ENCODE peak calls at places on chromosomes 5 and 9, in ten cellular contexts. One of them, this sample, is unnamed.
A peak's percentile ranks its signal among the peaks of the same experiment; 100 is the strongest.

GRCh38 chr5:174482549-174482948 is 241.8 kb upstream of the MSX2 start:
- DNase-seq in prostate gland: no peak
- DNase-seq in SK-N-SH: no peak
- DNase-seq in suprapubic skin: no peak
- DNase-seq in Panc1: no peak
- DNase-seq in stomach: no peak
- DNase-seq in spleen: no peak
- DNase-seq in upper lobe of left lung: no peak
- DNase-seq in breast epithelium: no peak
- DNase-seq in GM12892: no peak
- DNase-seq in this sample: no peak

GRCh38 chr5:166068547-166069335 is 2222.7 kb upstream of the WWC1 start:
- DNase-seq in spleen: no peak
- DNase-seq in prostate gland: no peak
- DNase-seq in breast epithelium: no peak
- DNase-seq in Panc1: no peak
- DNase-seq in stomach: no peak
- DNase-seq in upper lobe of left lung: no peak
- DNase-seq in SK-N-SH: no peak
- DNase-seq in GM12892: no peak
- DNase-seq in suprapubic skin: no peak
- DNase-seq in this sample: no peak

GRCh38 chr9:123438321-123438720 is 82.3 kb downstream of the CRB2 start:
- DNase-seq in prostate gland: no peak
- DNase-seq in suprapubic skin: peak; percentile 8
- DNase-seq in breast epithelium: no peak
- DNase-seq in upper lobe of left lung: no peak
- DNase-seq in SK-N-SH: no peak
- DNase-seq in stomach: no peak
- DNase-seq in spleen: peak; percentile 28
- DNase-seq in Panc1: no peak
- DNase-seq in GM12892: no peak
- DNase-seq in this sample: no peak

GRCh38 chr9:106620081-106620480 is 242.9 kb upstream of the ZNF462 start:
- DNase-seq in SK-N-SH: no peak
- DNase-seq in breast epithelium: no peak
- DNase-seq in suprapubic skin: no peak
- DNase-seq in stomach: no peak
- DNase-seq in upper lobe of left lung: no peak
- DNase-seq in GM12892: no peak
- DNase-seq in prostate gland: no peak
- DNase-seq in Panc1: no peak
- DNase-seq in spleen: no peak
- DNase-seq in this sample: no peak

GRCh38 chr5:158470764-158471163 is 611.8 kb upstream of the CLINT1 start:
- DNase-seq in prostate gland: no peak
- DNase-seq in spleen: no peak
- DNase-seq in suprapubic skin: no peak
- DNase-seq in breast epithelium: no peak
- DNase-seq in GM12892: no peak
- DNase-seq in upper lobe of left lung: no peak
- DNase-seq in stomach: no peak
- DNase-seq in Panc1: no peak
- DNase-seq in SK-N-SH: no peak
- DNase-seq in this sample: no peak

GRCh38 chr9:83649080-83649479 is 26.1 kb downstream of the IDNK start:
- DNase-seq in stomach: peak; percentile 74
- DNase-seq in prostate gland: peak; percentile 49
- DNase-seq in suprapubic skin: peak; percentile 71
- DNase-seq in GM12892: peak; percentile 50
- DNase-seq in breast epithelium: peak; percentile 60
- DNase-seq in Panc1: peak; percentile 17
- DNase-seq in upper lobe of left lung: peak; percentile 54
- DNase-seq in spleen: peak; percentile 91
- DNase-seq in SK-N-SH: peak; percentile 77
- DNase-seq in this sample: peak; percentile 71

GRCh38 chr5:1834721-1835425 is 33.7 kb downstream of the NDUFS6 start:
- DNase-seq in breast epithelium: no peak
- DNase-seq in SK-N-SH: peak; percentile 29
- DNase-seq in spleen: peak; percentile 56
- DNase-seq in prostate gland: no peak
- DNase-seq in stomach: no peak
- DNase-seq in GM12892: no peak
- DNase-seq in upper lobe of left lung: no peak
- DNase-seq in Panc1: no peak
- DNase-seq in suprapubic skin: peak; percentile 50
- DNase-seq in this sample: no peak

GRCh38 chr5:133831506-133832224 is 136.8 kb downstream of the C5orf15 start:
- DNase-seq in SK-N-SH: no peak
- DNase-seq in spleen: no peak
- DNase-seq in prostate gland: no peak
- DNase-seq in stomach: no peak
- DNase-seq in suprapubic skin: no peak
- DNase-seq in upper lobe of left lung: no peak
- DNase-seq in breast epithelium: no peak
- DNase-seq in GM12892: no peak
- DNase-seq in Panc1: no peak
- DNase-seq in this sample: no peak

GRCh38 chr5:173201636-173202265 is 33.3 kb downstream of the NKX2-5 start:
- DNase-seq in SK-N-SH: no peak
- DNase-seq in suprapubic skin: no peak
- DNase-seq in stomach: no peak
- DNase-seq in Panc1: peak; percentile 53
- DNase-seq in prostate gland: no peak
- DNase-seq in upper lobe of left lung: peak; percentile 59
- DNase-seq in spleen: no peak
- DNase-seq in breast epithelium: no peak
- DNase-seq in GM12892: no peak
- DNase-seq in this sample: no peak

GRCh38 chr9:113590991-113591898 is 127.7 kb downstream of the RGS3 start:
- DNase-seq in SK-N-SH: peak; percentile 78
- DNase-seq in suprapubic skin: peak; percentile 86
- DNase-seq in Panc1: no peak
- DNase-seq in GM12892: peak; percentile 74
- DNase-seq in breast epithelium: peak; percentile 90
- DNase-seq in spleen: peak; percentile 90
- DNase-seq in upper lobe of left lung: peak; percentile 90
- DNase-seq in stomach: peak; percentile 88
- DNase-seq in prostate gland: peak; percentile 75
- DNase-seq in this sample: no peak

GRCh38 chr5:126265917-126266316 is 157.3 kb upstream of the GRAMD2B start:
- DNase-seq in suprapubic skin: no peak
- DNase-seq in GM12892: no peak
- DNase-seq in spleen: peak; percentile 64
- DNase-seq in stomach: no peak
- DNase-seq in SK-N-SH: no peak
- DNase-seq in Panc1: no peak
- DNase-seq in breast epithelium: no peak
- DNase-seq in prostate gland: peak; percentile 14
- DNase-seq in upper lobe of left lung: peak; percentile 25
- DNase-seq in this sample: no peak

DNA sequence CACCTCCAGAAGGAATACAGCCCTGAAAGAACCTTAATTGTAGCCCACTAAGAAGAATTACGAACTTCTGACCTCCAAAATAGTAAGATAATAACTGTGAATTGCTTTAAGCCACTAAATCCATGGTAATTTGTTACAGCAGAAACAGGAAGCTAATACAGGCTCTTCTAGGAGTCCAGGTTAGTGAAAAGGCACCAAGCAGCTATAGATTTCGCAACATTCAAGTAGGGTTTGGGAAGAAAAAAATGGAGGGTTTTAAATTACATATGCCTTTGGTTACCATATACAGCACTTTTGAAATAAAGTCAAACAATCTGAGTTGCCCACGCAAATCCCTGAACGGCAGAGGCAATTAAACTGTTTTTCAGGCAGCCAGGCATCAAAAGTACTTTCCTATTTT is 1.7 kb upstream of the ACTL7A start:
- DNase-seq in spleen: no peak
- DNase-seq in SK-N-SH: no peak
- DNase-seq in GM12892: no peak
- DNase-seq in Panc1: no peak
- DNase-seq in suprapubic skin: no peak
- DNase-seq in stomach: no peak
- DNase-seq in upper lobe of left lung: no peak
- DNase-seq in breast epithelium: no peak
- DNase-seq in prostate gland: no peak
- DNase-seq in this sample: no peak
- TF ChIP-seq POLR2AphosphoS5 in spleen: no peak
- TF ChIP-seq POLR2AphosphoS5 in SK-N-SH: no peak
- TF ChIP-seq POLR2AphosphoS5 in GM12892: no peak
- TF ChIP-seq POLR2AphosphoS5 in Panc1: no peak
- TF ChIP-seq POLR2AphosphoS5 in suprapubic skin: no peak
- TF ChIP-seq POLR2AphosphoS5 in stomach: no peak
- TF ChIP-seq POLR2AphosphoS5 in upper lobe of left lung: no peak
- TF ChIP-seq POLR2AphosphoS5 in breast epithelium: no peak
- TF ChIP-seq POLR2AphosphoS5 in prostate gland: no peak
- TF ChIP-seq POLR2AphosphoS5 in this sample: no peak

DNA sequence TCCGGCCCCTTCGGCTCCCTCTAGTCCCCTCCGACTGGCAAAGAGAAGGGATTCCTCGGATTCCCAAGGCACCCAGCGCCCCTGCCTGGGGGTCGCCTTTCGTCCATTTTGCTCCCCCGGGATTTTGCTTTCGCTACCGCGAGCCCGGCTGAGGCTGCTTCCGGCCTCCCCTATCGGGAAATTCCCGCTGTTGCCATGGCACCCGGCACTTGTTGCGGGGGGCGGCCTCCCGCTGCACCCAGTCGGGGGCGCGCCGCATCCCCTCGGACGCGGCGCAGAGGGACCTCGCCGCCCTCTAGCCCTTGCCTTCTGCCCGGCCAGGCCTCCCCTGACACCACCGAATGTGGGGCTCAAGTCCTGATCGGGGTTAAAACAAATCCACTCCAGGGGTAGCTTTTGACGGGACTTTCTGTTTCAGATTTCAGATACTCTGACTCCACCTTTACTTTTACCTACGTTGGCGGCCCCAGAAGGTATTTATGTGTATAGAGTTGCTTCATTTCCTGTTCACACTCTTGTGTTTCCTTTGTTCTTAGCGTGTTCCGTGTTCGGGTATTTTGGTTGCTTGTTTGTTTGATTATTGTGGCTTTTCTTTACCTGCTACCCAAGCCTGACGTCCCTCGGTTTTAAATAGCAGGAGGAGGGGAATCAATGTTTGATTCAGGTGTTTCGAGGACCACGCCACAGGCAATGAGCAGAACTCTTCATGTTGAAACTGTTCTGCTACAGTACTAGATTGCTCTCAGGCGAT is 1.4 kb downstream of the PARP8 start:
- DNase-seq in suprapubic skin: peak; percentile 76
- DNase-seq in prostate gland: peak; percentile 54
- DNase-seq in upper lobe of left lung: peak; percentile 92
- DNase-seq in spleen: peak; percentile 94
- DNase-seq in SK-N-SH: peak; percentile 82
- DNase-seq in breast epithelium: peak; percentile 54
- DNase-seq in Panc1: no peak
- DNase-seq in stomach: peak; percentile 71
- DNase-seq in GM12892: peak; percentile 27
- DNase-seq in this sample: peak; percentile 53
- TF ChIP-seq POLR2AphosphoS5 in suprapubic skin: no peak
- TF ChIP-seq POLR2AphosphoS5 in prostate gland: no peak
- TF ChIP-seq POLR2AphosphoS5 in upper lobe of left lung: peak; percentile 8
- TF ChIP-seq POLR2AphosphoS5 in spleen: peak; percentile 81
- TF ChIP-seq POLR2AphosphoS5 in SK-N-SH: no peak
- TF ChIP-seq POLR2AphosphoS5 in breast epithelium: no peak
- TF ChIP-seq POLR2AphosphoS5 in Panc1: no peak
- TF ChIP-seq POLR2AphosphoS5 in stomach: peak; percentile 29
- TF ChIP-seq POLR2AphosphoS5 in GM12892: peak; percentile 25
- TF ChIP-seq POLR2AphosphoS5 in this sample: peak; percentile 12

DNA sequence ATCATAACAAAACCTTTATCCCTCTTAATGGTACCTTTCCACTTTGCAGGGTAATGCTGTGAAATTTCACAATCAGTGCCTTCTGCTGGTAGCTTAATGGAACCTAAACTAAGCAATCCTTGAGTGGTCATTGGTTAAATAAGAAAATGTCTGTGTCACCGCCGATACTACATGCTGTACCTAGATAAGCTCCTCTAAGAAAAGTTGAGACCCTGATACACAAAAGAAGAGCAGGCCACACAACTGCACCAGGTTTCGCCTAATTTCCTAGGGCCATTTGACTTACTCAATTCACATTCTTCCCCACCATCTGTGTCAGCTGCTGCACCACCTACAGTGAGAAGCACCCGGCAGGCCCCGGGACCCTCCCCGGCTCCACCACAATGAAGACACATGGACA is 9.0 kb upstream of the EDF1 start:
- DNase-seq in prostate gland: no peak
- DNase-seq in suprapubic skin: no peak
- DNase-seq in spleen: no peak
- DNase-seq in Panc1: no peak
- DNase-seq in stomach: no peak
- DNase-seq in SK-N-SH: no peak
- DNase-seq in upper lobe of left lung: no peak
- DNase-seq in GM12892: no peak
- DNase-seq in breast epithelium: no peak
- DNase-seq in this sample: no peak
- TF ChIP-seq POLR2AphosphoS5 in prostate gland: no peak
- TF ChIP-seq POLR2AphosphoS5 in suprapubic skin: no peak
- TF ChIP-seq POLR2AphosphoS5 in spleen: no peak
- TF ChIP-seq POLR2AphosphoS5 in Panc1: no peak
- TF ChIP-seq POLR2AphosphoS5 in stomach: no peak
- TF ChIP-seq POLR2AphosphoS5 in SK-N-SH: no peak
- TF ChIP-seq POLR2AphosphoS5 in upper lobe of left lung: no peak
- TF ChIP-seq POLR2AphosphoS5 in GM12892: no peak
- TF ChIP-seq POLR2AphosphoS5 in breast epithelium: no peak
- TF ChIP-seq POLR2AphosphoS5 in this sample: no peak

GRCh38 chr5:122581629-122582028 is 193.3 kb upstream of the SNX2 start:
- DNase-seq in upper lobe of left lung: no peak
- DNase-seq in prostate gland: no peak
- DNase-seq in Panc1: no peak
- DNase-seq in GM12892: no peak
- DNase-seq in suprapubic skin: no peak
- DNase-seq in stomach: no peak
- DNase-seq in SK-N-SH: no peak
- DNase-seq in spleen: no peak
- DNase-seq in breast epithelium: no peak
- DNase-seq in this sample: no peak
- TF ChIP-seq POLR2AphosphoS5 in upper lobe of left lung: no peak
- TF ChIP-seq POLR2AphosphoS5 in prostate gland: no peak
- TF ChIP-seq POLR2AphosphoS5 in Panc1: no peak
- TF ChIP-seq POLR2AphosphoS5 in GM12892: no peak
- TF ChIP-seq POLR2AphosphoS5 in suprapubic skin: no peak
- TF ChIP-seq POLR2AphosphoS5 in stomach: no peak
- TF ChIP-seq POLR2AphosphoS5 in SK-N-SH: no peak
- TF ChIP-seq POLR2AphosphoS5 in spleen: no peak
- TF ChIP-seq POLR2AphosphoS5 in breast epithelium: no peak
- TF ChIP-seq POLR2AphosphoS5 in this sample: no peak

GRCh38 chr5:141507387-141508091 is 18.7 kb downstream of the PCDHGC5 start:
- DNase-seq in GM12892: peak; percentile 52
- DNase-seq in suprapubic skin: no peak
- DNase-seq in Panc1: no peak
- DNase-seq in breast epithelium: no peak
- DNase-seq in spleen: no peak
- DNase-seq in upper lobe of left lung: peak; percentile 59
- DNase-seq in SK-N-SH: peak; percentile 66
- DNase-seq in prostate gland: no peak
- DNase-seq in stomach: no peak
- DNase-seq in this sample: peak; percentile 6
- TF ChIP-seq POLR2AphosphoS5 in GM12892: no peak
- TF ChIP-seq POLR2AphosphoS5 in suprapubic skin: no peak
- TF ChIP-seq POLR2AphosphoS5 in Panc1: no peak
- TF ChIP-seq POLR2AphosphoS5 in breast epithelium: no peak
- TF ChIP-seq POLR2AphosphoS5 in spleen: peak; percentile 50
- TF ChIP-seq POLR2AphosphoS5 in upper lobe of left lung: no peak
- TF ChIP-seq POLR2AphosphoS5 in SK-N-SH: no peak
- TF ChIP-seq POLR2AphosphoS5 in prostate gland: no peak
- TF ChIP-seq POLR2AphosphoS5 in stomach: no peak
- TF ChIP-seq POLR2AphosphoS5 in this sample: no peak